ENCODE peak calls at places on chromosomes 1 and 21, in six cellular contexts. U is AG09319; X is thoracic aorta; A is activated B cell treated with CpG ODN at 0.5 μM for 24 hours; L is stimulated activated CD4-positive, alpha-beta T cell treated with anti-CD3 and anti-CD28 coated beads, Interleukin-4, amount 100 ng/mL, for 1 hour; G is heart left ventricle. E is an unnamed sample.

GRCh38 chr1:55078470-55078869 is 39.1 kb downstream of the PCSK9 start:
- DNase-seq in U (no peak), X (no peak), A (no peak), L (no peak), G (no peak), E (no peak)

GRCh38 chr1:24555591-24556413 is at the start of gene NCMAP:
- DNase-seq in U (no peak), X (no peak), A (peak), L (peak), G (no peak), E (no peak)

GRCh38 chr1:183129921-183130675 is 56.0 kb upstream of the LAMC2 start:
- DNase-seq in U (peak), X (no peak), A (no peak), L (no peak), G (no peak), E (no peak)

GRCh38 chr1:243281672-243282071 is 25.8 kb downstream of the SDCCAG8 start:
- DNase-seq in U (no peak), X (no peak), A (no peak), L (no peak), G (no peak), E (no peak)

GRCh38 chr1:204863024-204863423 is 7.6 kb upstream of the NFASC start:
- DNase-seq in U (no peak), X (no peak), A (no peak), L (no peak), G (no peak), E (no peak)

GRCh38 chr1:25502957-25503356 is 40.4 kb upstream of the LDLRAP1 start:
- DNase-seq in U (no peak), X (no peak), A (no peak), L (no peak), G (no peak), E (no peak)

GRCh38 chr1:44030606-44031050 is 634 bp downstream of the SLC6A9 start:
- DNase-seq in U (no peak), X (no peak), A (no peak), L (peak), G (no peak), E (no peak)

GRCh38 chr1:156584813-156585212 is 5.3 kb downstream of the TTC24 start:
- DNase-seq in U (no peak), X (no peak), A (no peak), L (no peak), G (no peak), E (no peak)

GRCh38 chr21:32307706-32308105 is 9.1 kb downstream of the MRAP start:
- DNase-seq in U (no peak), X (no peak), A (no peak), L (no peak), G (no peak), E (no peak)

GRCh38 chr1:227928811-227929375 is 18.8 kb downstream of the WNT9A start:
- DNase-seq in U (no peak), X (no peak), A (no peak), L (no peak), G (no peak), E (no peak)

GRCh38 chr21:34782666-34783365 is 114.0 kb downstream of the CLIC6 start:
- DNase-seq in U (no peak), X (no peak), A (no peak), L (no peak), G (no peak), E (no peak)

GRCh38 chr1:170545476-170545875 is 13.5 kb downstream of the GORAB start:
- DNase-seq in U (peak), X (no peak), A (no peak), L (no peak), G (no peak), E (peak)

GRCh38 chr1:182404764-182405163 is 4.3 kb upstream of the TEDDM1 start:
- DNase-seq in U (no peak), X (no peak), A (no peak), L (no peak), G (no peak), E (no peak)

GRCh38 chr1:212606734-212607205 is 1.8 kb upstream of the ATF3 start:
- DNase-seq in U (no peak), X (no peak), A (peak), L (peak), G (peak), E (no peak)

GRCh38 chr1:111489604-111490003 is 13.8 kb downstream of the ADORA3 start:
- DNase-seq in U (no peak), X (no peak), A (no peak), L (no peak), G (no peak), E (no peak)

GRCh38 chr21:46354518-46354917 is 30.6 kb downstream of the PCNT start:
- DNase-seq in U (no peak), X (no peak), A (no peak), L (no peak), G (no peak), E (no peak)

GRCh38 chr1:117657031-117657430 is 51.2 kb downstream of the TENT5C start:
- DNase-seq in U (peak), X (no peak), A (no peak), L (no peak), G (no peak), E (peak)

GRCh38 chr21:26686278-26686677 is 113.2 kb upstream of the CYYR1 start:
- DNase-seq in U (no peak), X (no peak), A (no peak), L (no peak), G (no peak), E (no peak)

GRCh38 chr1:92909321-92909720 is 51.9 kb downstream of the DIPK1A start:
- DNase-seq in U (no peak), X (no peak), A (no peak), L (no peak), G (no peak), E (peak)

GRCh38 chr1:105072446-105072845 is 1322.7 kb downstream of the AMY1C start:
- DNase-seq in U (no peak), X (no peak), A (no peak), L (no peak), G (no peak), E (no peak)

GRCh38 chr1:17649371-17650106 is 105.6 kb upstream of the ACTL8 start:
- DNase-seq in U (no peak), X (no peak), A (no peak), L (no peak), G (no peak), E (no peak)

GRCh38 chr1:166305371-166305770 is 138.6 kb upstream of the FAM78B start:
- DNase-seq in U (no peak), X (no peak), A (no peak), L (no peak), G (no peak), E (no peak)

GRCh38 chr1:201275266-201275666 is 8.0 kb upstream of the PKP1 start:
- DNase-seq in U (peak), X (no peak), A (no peak), L (no peak), G (peak), E (no peak)

GRCh38 chr1:11777653-11778322 is 15.8 kb downstream of the C1orf167 start:
- DNase-seq in U (no peak), X (no peak), A (no peak), L (no peak), G (no peak), E (no peak)

GRCh38 chr1:186220911-186221310 is 154.1 kb downstream of the TPR start:
- DNase-seq in U (no peak), X (no peak), A (no peak), L (no peak), G (no peak), E (no peak)

GRCh38 chr1:218262259-218262658 is 22.8 kb upstream of the RRP15 start:
- DNase-seq in U (no peak), X (no peak), A (no peak), L (no peak), G (no peak), E (no peak)

GRCh38 chr1:115838805-115839705 is 1.9 kb downstream of the NHLH2 start:
- DNase-seq in U (no peak), X (no peak), A (no peak), L (no peak), G (no peak), E (no peak)

GRCh38 chr1:169648709-169649108 is 18.8 kb upstream of the SELP start:
- DNase-seq in U (no peak), X (no peak), A (no peak), L (no peak), G (no peak), E (no peak)

GRCh38 chr21:32388306-32388705 is 4.5 kb downstream of the URB1 start:
- DNase-seq in U (no peak), X (no peak), A (no peak), L (no peak), G (no peak), E (no peak)